ENCODE peak calls at places on chromosomes 7 and 10, in eight cellular contexts. One of them, this sample, is unnamed.

GRCh38 chr7:17152698-17153097 is 145.8 kb upstream of the AHR start:
- DNase-seq in mammary epithelial cell: no peak
- DNase-seq in transverse colon: no peak
- DNase-seq in prostate gland: no peak
- DNase-seq in heart right ventricle: no peak
- DNase-seq in neuronal stem cell: no peak
- DNase-seq in adrenal gland: no peak
- DNase-seq in cardiac muscle cell: no peak
- DNase-seq in this sample: no peak

GRCh38 chr7:77887567-77887966 is 89.0 kb downstream of the PHTF2 start:
- DNase-seq in mammary epithelial cell: peak
- DNase-seq in transverse colon: no peak
- DNase-seq in prostate gland: no peak
- DNase-seq in heart right ventricle: no peak
- DNase-seq in neuronal stem cell: no peak
- DNase-seq in adrenal gland: no peak
- DNase-seq in cardiac muscle cell: no peak
- DNase-seq in this sample: no peak

GRCh38 chr10:129534826-129535225 is 67.8 kb downstream of the MGMT start:
- DNase-seq in mammary epithelial cell: no peak
- DNase-seq in transverse colon: no peak
- DNase-seq in prostate gland: no peak
- DNase-seq in heart right ventricle: no peak
- DNase-seq in neuronal stem cell: no peak
- DNase-seq in adrenal gland: no peak
- DNase-seq in cardiac muscle cell: no peak
- DNase-seq in this sample: no peak

GRCh38 chr7:144001543-144001942 is 1.4 kb downstream of the OR6B1 start:
- DNase-seq in mammary epithelial cell: no peak
- DNase-seq in transverse colon: no peak
- DNase-seq in prostate gland: no peak
- DNase-seq in heart right ventricle: no peak
- DNase-seq in neuronal stem cell: no peak
- DNase-seq in adrenal gland: no peak
- DNase-seq in cardiac muscle cell: no peak
- DNase-seq in this sample: no peak

GRCh38 chr7:112945046-112945445 is 141.6 kb downstream of the GPR85 start:
- DNase-seq in mammary epithelial cell: no peak
- DNase-seq in transverse colon: no peak
- DNase-seq in prostate gland: no peak
- DNase-seq in heart right ventricle: no peak
- DNase-seq in neuronal stem cell: no peak
- DNase-seq in adrenal gland: no peak
- DNase-seq in cardiac muscle cell: no peak
- DNase-seq in this sample: no peak

GRCh38 chr7:43906327-43907010 is at the start of gene URGCP:
- DNase-seq in mammary epithelial cell: peak
- DNase-seq in transverse colon: peak
- DNase-seq in prostate gland: peak
- DNase-seq in heart right ventricle: peak
- DNase-seq in neuronal stem cell: no peak
- DNase-seq in adrenal gland: peak
- DNase-seq in cardiac muscle cell: peak
- DNase-seq in this sample: peak

GRCh38 chr10:6543431-6544005 is 36.6 kb downstream of the PRKCQ start:
- DNase-seq in mammary epithelial cell: no peak
- DNase-seq in transverse colon: peak
- DNase-seq in prostate gland: no peak
- DNase-seq in heart right ventricle: no peak
- DNase-seq in neuronal stem cell: no peak
- DNase-seq in adrenal gland: no peak
- DNase-seq in cardiac muscle cell: peak
- DNase-seq in this sample: no peak

GRCh38 chr10:127855976-127856375 is 36.8 kb downstream of the CLRN3 start:
- DNase-seq in mammary epithelial cell: no peak
- DNase-seq in transverse colon: no peak
- DNase-seq in prostate gland: no peak
- DNase-seq in heart right ventricle: no peak
- DNase-seq in neuronal stem cell: no peak
- DNase-seq in adrenal gland: no peak
- DNase-seq in cardiac muscle cell: no peak
- DNase-seq in this sample: no peak

GRCh38 chr7:91517408-91517807 is 253.2 kb downstream of the FZD1 start:
- DNase-seq in mammary epithelial cell: no peak
- DNase-seq in transverse colon: no peak
- DNase-seq in prostate gland: no peak
- DNase-seq in heart right ventricle: no peak
- DNase-seq in neuronal stem cell: no peak
- DNase-seq in adrenal gland: no peak
- DNase-seq in cardiac muscle cell: no peak
- DNase-seq in this sample: no peak

GRCh38 chr10:100998991-100999741 is 442 bp upstream of the LZTS2 start:
- DNase-seq in mammary epithelial cell: peak
- DNase-seq in transverse colon: peak
- DNase-seq in prostate gland: peak
- DNase-seq in heart right ventricle: peak
- DNase-seq in neuronal stem cell: peak
- DNase-seq in adrenal gland: peak
- DNase-seq in cardiac muscle cell: peak
- DNase-seq in this sample: peak

GRCh38 chr7:96284838-96285237 is 37.1 kb downstream of the SLC25A13 start:
- DNase-seq in mammary epithelial cell: peak
- DNase-seq in transverse colon: no peak
- DNase-seq in prostate gland: no peak
- DNase-seq in heart right ventricle: no peak
- DNase-seq in neuronal stem cell: no peak
- DNase-seq in adrenal gland: no peak
- DNase-seq in cardiac muscle cell: no peak
- DNase-seq in this sample: no peak

GRCh38 chr7:106180721-106181120 is 68.6 kb upstream of the SYPL1 start:
- DNase-seq in mammary epithelial cell: no peak
- DNase-seq in transverse colon: no peak
- DNase-seq in prostate gland: no peak
- DNase-seq in heart right ventricle: no peak
- DNase-seq in neuronal stem cell: no peak
- DNase-seq in adrenal gland: no peak
- DNase-seq in cardiac muscle cell: no peak
- DNase-seq in this sample: no peak

GRCh38 chr7:159030490-159031134 is 114.1 kb downstream of the VIPR2 start:
- DNase-seq in mammary epithelial cell: no peak
- DNase-seq in transverse colon: peak
- DNase-seq in prostate gland: no peak
- DNase-seq in heart right ventricle: peak
- DNase-seq in neuronal stem cell: no peak
- DNase-seq in adrenal gland: peak
- DNase-seq in cardiac muscle cell: peak
- DNase-seq in this sample: no peak

GRCh38 chr10:125756196-125756595 is 19.4 kb downstream of the MMP21 start:
- DNase-seq in mammary epithelial cell: no peak
- DNase-seq in transverse colon: no peak
- DNase-seq in prostate gland: peak
- DNase-seq in heart right ventricle: no peak
- DNase-seq in neuronal stem cell: no peak
- DNase-seq in adrenal gland: no peak
- DNase-seq in cardiac muscle cell: no peak
- DNase-seq in this sample: no peak

GRCh38 chr7:151817315-151817690 is 59.6 kb downstream of the PRKAG2 start:
- DNase-seq in mammary epithelial cell: no peak
- DNase-seq in transverse colon: no peak
- DNase-seq in prostate gland: no peak
- DNase-seq in heart right ventricle: no peak
- DNase-seq in neuronal stem cell: no peak
- DNase-seq in adrenal gland: no peak
- DNase-seq in cardiac muscle cell: no peak
- DNase-seq in this sample: no peak

GRCh38 chr7:41706228-41706930 is 3.5 kb upstream of the INHBA start:
- DNase-seq in mammary epithelial cell: no peak
- DNase-seq in transverse colon: no peak
- DNase-seq in prostate gland: no peak
- DNase-seq in heart right ventricle: no peak
- DNase-seq in neuronal stem cell: no peak
- DNase-seq in adrenal gland: no peak
- DNase-seq in cardiac muscle cell: no peak
- DNase-seq in this sample: no peak

GRCh38 chr7:41710838-41711237 is 7.9 kb upstream of the INHBA start:
- DNase-seq in mammary epithelial cell: no peak
- DNase-seq in transverse colon: no peak
- DNase-seq in prostate gland: no peak
- DNase-seq in heart right ventricle: no peak
- DNase-seq in neuronal stem cell: no peak
- DNase-seq in adrenal gland: no peak
- DNase-seq in cardiac muscle cell: no peak
- DNase-seq in this sample: no peak

GRCh38 chr7:41708621-41709358 is 5.9 kb upstream of the INHBA start:
- DNase-seq in mammary epithelial cell: no peak
- DNase-seq in transverse colon: no peak
- DNase-seq in prostate gland: no peak
- DNase-seq in heart right ventricle: no peak
- DNase-seq in neuronal stem cell: no peak
- DNase-seq in adrenal gland: no peak
- DNase-seq in cardiac muscle cell: no peak
- DNase-seq in this sample: no peak

GRCh38 chr7:41711283-41712064 is 8.6 kb upstream of the INHBA start:
- DNase-seq in mammary epithelial cell: no peak
- DNase-seq in transverse colon: peak
- DNase-seq in prostate gland: no peak
- DNase-seq in heart right ventricle: no peak
- DNase-seq in neuronal stem cell: no peak
- DNase-seq in adrenal gland: no peak
- DNase-seq in cardiac muscle cell: peak
- DNase-seq in this sample: no peak

GRCh38 chr7:41709621-41710020 is 6.7 kb upstream of the INHBA start:
- DNase-seq in mammary epithelial cell: peak
- DNase-seq in transverse colon: no peak
- DNase-seq in prostate gland: no peak
- DNase-seq in heart right ventricle: no peak
- DNase-seq in neuronal stem cell: no peak
- DNase-seq in adrenal gland: no peak
- DNase-seq in cardiac muscle cell: no peak
- DNase-seq in this sample: no peak
- H3K27ac ChIP-seq in mammary epithelial cell: no peak
- H3K27ac ChIP-seq in transverse colon: no peak
- H3K27ac ChIP-seq in prostate gland: no peak
- H3K27ac ChIP-seq in heart right ventricle: no peak
- H3K27ac ChIP-seq in neuronal stem cell: no peak
- H3K27ac ChIP-seq in adrenal gland: no peak
- H3K27ac ChIP-seq in cardiac muscle cell: no peak
- H3K27ac ChIP-seq in this sample: no peak

DNA sequence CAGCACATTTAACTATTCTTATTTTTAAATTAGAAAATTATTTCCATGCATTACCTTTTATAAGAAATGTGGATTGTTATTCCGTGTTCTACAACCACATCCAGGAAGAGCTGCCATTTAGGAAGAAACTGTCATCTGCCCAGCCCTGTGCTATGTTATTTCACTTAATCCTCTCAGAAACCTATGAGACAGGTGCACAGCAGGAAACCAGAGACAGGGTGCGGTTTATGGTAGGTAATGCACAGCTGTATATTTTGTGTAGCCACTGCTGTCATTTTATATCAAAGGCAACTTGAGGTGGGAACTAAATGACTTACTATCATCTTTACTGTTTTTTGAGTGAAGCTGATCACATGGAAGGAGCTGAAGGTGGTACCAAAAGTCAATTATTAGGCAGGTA is 232.3 kb downstream of the MAGI2 start:
- DNase-seq in mammary epithelial cell: no peak
- DNase-seq in transverse colon: peak
- DNase-seq in prostate gland: no peak
- DNase-seq in heart right ventricle: no peak
- DNase-seq in neuronal stem cell: no peak
- DNase-seq in adrenal gland: no peak
- DNase-seq in cardiac muscle cell: no peak
- DNase-seq in this sample: no peak
- H3K27ac ChIP-seq in mammary epithelial cell: no peak
- H3K27ac ChIP-seq in transverse colon: peak
- H3K27ac ChIP-seq in prostate gland: no peak
- H3K27ac ChIP-seq in heart right ventricle: no peak
- H3K27ac ChIP-seq in neuronal stem cell: no peak
- H3K27ac ChIP-seq in adrenal gland: no peak
- H3K27ac ChIP-seq in cardiac muscle cell: no peak
- H3K27ac ChIP-seq in this sample: no peak

DNA sequence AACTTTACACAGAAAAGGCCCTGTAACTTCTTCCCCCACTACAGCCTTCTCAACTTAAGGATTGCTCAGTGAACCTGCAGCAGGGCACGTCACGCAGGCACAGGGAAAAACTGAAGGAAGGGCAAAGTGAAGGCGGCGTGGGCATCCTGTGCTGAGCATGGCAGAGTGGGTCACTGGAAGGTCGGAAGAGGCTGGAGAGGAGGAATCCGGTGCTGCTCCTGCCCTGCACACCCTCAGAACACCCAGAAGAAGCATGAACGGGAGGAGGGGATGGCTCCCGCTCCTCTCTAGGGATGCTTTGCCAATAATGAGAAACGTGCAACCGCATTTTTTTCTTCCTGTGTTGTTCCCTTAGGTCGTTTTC is 175.2 kb downstream of the TNS3 start:
- DNase-seq in mammary epithelial cell: no peak
- DNase-seq in transverse colon: no peak
- DNase-seq in prostate gland: no peak
- DNase-seq in heart right ventricle: no peak
- DNase-seq in neuronal stem cell: no peak
- DNase-seq in adrenal gland: no peak
- DNase-seq in cardiac muscle cell: no peak
- DNase-seq in this sample: no peak
- H3K27ac ChIP-seq in mammary epithelial cell: no peak
- H3K27ac ChIP-seq in transverse colon: peak
- H3K27ac ChIP-seq in prostate gland: no peak
- H3K27ac ChIP-seq in heart right ventricle: no peak
- H3K27ac ChIP-seq in neuronal stem cell: no peak
- H3K27ac ChIP-seq in adrenal gland: peak
- H3K27ac ChIP-seq in cardiac muscle cell: no peak
- H3K27ac ChIP-seq in this sample: no peak

GRCh38 chr10:74922921-74923320 is 96.5 kb downstream of the KAT6B start:
- DNase-seq in mammary epithelial cell: peak
- DNase-seq in transverse colon: no peak
- DNase-seq in prostate gland: no peak
- DNase-seq in heart right ventricle: no peak
- DNase-seq in neuronal stem cell: no peak
- DNase-seq in adrenal gland: no peak
- DNase-seq in cardiac muscle cell: no peak
- DNase-seq in this sample: no peak

GRCh38 chr10:74926791-74927585 is 100.6 kb downstream of the KAT6B start:
- DNase-seq in mammary epithelial cell: peak
- DNase-seq in transverse colon: no peak
- DNase-seq in prostate gland: no peak
- DNase-seq in heart right ventricle: no peak
- DNase-seq in neuronal stem cell: no peak
- DNase-seq in adrenal gland: no peak
- DNase-seq in cardiac muscle cell: no peak
- DNase-seq in this sample: no peak

GRCh38 chr10:74923556-74923955 is 97.2 kb downstream of the KAT6B start:
- DNase-seq in mammary epithelial cell: no peak
- DNase-seq in transverse colon: no peak
- DNase-seq in prostate gland: no peak
- DNase-seq in heart right ventricle: peak
- DNase-seq in neuronal stem cell: no peak
- DNase-seq in adrenal gland: no peak
- DNase-seq in cardiac muscle cell: peak
- DNase-seq in this sample: no peak

GRCh38 chr10:74925716-74926115 is 99.3 kb downstream of the KAT6B start:
- DNase-seq in mammary epithelial cell: no peak
- DNase-seq in transverse colon: no peak
- DNase-seq in prostate gland: no peak
- DNase-seq in heart right ventricle: peak
- DNase-seq in neuronal stem cell: no peak
- DNase-seq in adrenal gland: no peak
- DNase-seq in cardiac muscle cell: no peak
- DNase-seq in this sample: no peak

GRCh38 chr10:74924251-74924954 is 98.0 kb downstream of the KAT6B start:
- DNase-seq in mammary epithelial cell: peak
- DNase-seq in transverse colon: no peak
- DNase-seq in prostate gland: no peak
- DNase-seq in heart right ventricle: no peak
- DNase-seq in neuronal stem cell: no peak
- DNase-seq in adrenal gland: no peak
- DNase-seq in cardiac muscle cell: no peak
- DNase-seq in this sample: no peak
- H3K27ac ChIP-seq in mammary epithelial cell: peak
- H3K27ac ChIP-seq in transverse colon: peak
- H3K27ac ChIP-seq in prostate gland: peak
- H3K27ac ChIP-seq in heart right ventricle: peak
- H3K27ac ChIP-seq in neuronal stem cell: no peak
- H3K27ac ChIP-seq in adrenal gland: peak
- H3K27ac ChIP-seq in cardiac muscle cell: peak
- H3K27ac ChIP-seq in this sample: peak